ENCODE peak calls at places on chromosomes 6 and 20, in six cellular contexts. One of them, this sample, is unnamed.

GRCh38 chr6:3837781-3838180 is 11.4 kb upstream of the FAM50B start:
- DNase-seq in CD8-positive, alpha-beta T cell: no peak
- DNase-seq in GM12878: no peak
- DNase-seq in GM23338: no peak
- DNase-seq in heart left ventricle: no peak
- DNase-seq in breast epithelium: no peak
- DNase-seq in this sample: no peak

GRCh38 chr6:47288245-47289090 is 21.2 kb downstream of the TNFRSF21 start:
- DNase-seq in CD8-positive, alpha-beta T cell: no peak
- DNase-seq in GM12878: no peak
- DNase-seq in GM23338: no peak
- DNase-seq in heart left ventricle: no peak
- DNase-seq in breast epithelium: no peak
- DNase-seq in this sample: no peak

GRCh38 chr6:170443151-170443662 is 109.9 kb downstream of the PSMB1 start:
- DNase-seq in CD8-positive, alpha-beta T cell: peak; percentile 45
- DNase-seq in GM12878: no peak
- DNase-seq in GM23338: peak; percentile 53
- DNase-seq in heart left ventricle: no peak
- DNase-seq in breast epithelium: no peak
- DNase-seq in this sample: no peak

GRCh38 chr6:157096522-157096921 is 226.8 kb downstream of the TMEM242 start:
- DNase-seq in CD8-positive, alpha-beta T cell: no peak
- DNase-seq in GM12878: no peak
- DNase-seq in GM23338: no peak
- DNase-seq in heart left ventricle: no peak
- DNase-seq in breast epithelium: no peak
- DNase-seq in this sample: no peak

GRCh38 chr6:85703359-85703758 is 60.7 kb upstream of the SYNCRIP start:
- DNase-seq in CD8-positive, alpha-beta T cell: no peak
- DNase-seq in GM12878: no peak
- DNase-seq in GM23338: no peak
- DNase-seq in heart left ventricle: no peak
- DNase-seq in breast epithelium: no peak
- DNase-seq in this sample: no peak

GRCh38 chr6:168376120-168376519 is 56.5 kb upstream of the DACT2 start:
- DNase-seq in CD8-positive, alpha-beta T cell: no peak
- DNase-seq in GM12878: no peak
- DNase-seq in GM23338: no peak
- DNase-seq in heart left ventricle: no peak
- DNase-seq in breast epithelium: no peak
- DNase-seq in this sample: no peak

GRCh38 chr6:35487653-35488516 is 9.0 kb downstream of the TEAD3 start:
- DNase-seq in CD8-positive, alpha-beta T cell: no peak
- DNase-seq in GM12878: no peak
- DNase-seq in GM23338: peak; percentile 60
- DNase-seq in heart left ventricle: no peak
- DNase-seq in breast epithelium: peak; percentile 89
- DNase-seq in this sample: peak; percentile 88

GRCh38 chr20:51400051-51400926 is 142.2 kb downstream of the NFATC2 start:
- DNase-seq in CD8-positive, alpha-beta T cell: peak; percentile 76
- DNase-seq in GM12878: peak; percentile 89
- DNase-seq in GM23338: no peak
- DNase-seq in heart left ventricle: no peak
- DNase-seq in breast epithelium: no peak
- DNase-seq in this sample: peak; percentile 38

GRCh38 chr6:80586242-80586641 is 479.8 kb downstream of the BCKDHB start:
- DNase-seq in CD8-positive, alpha-beta T cell: no peak
- DNase-seq in GM12878: no peak
- DNase-seq in GM23338: peak; percentile 4
- DNase-seq in heart left ventricle: no peak
- DNase-seq in breast epithelium: no peak
- DNase-seq in this sample: no peak

GRCh38 chr20:23118766-23119165 is 32.6 kb upstream of the CD93 start:
- DNase-seq in CD8-positive, alpha-beta T cell: no peak
- DNase-seq in GM12878: no peak
- DNase-seq in GM23338: no peak
- DNase-seq in heart left ventricle: no peak
- DNase-seq in breast epithelium: no peak
- DNase-seq in this sample: no peak

GRCh38 chr6:117477988-117478852 is 4.3 kb upstream of the DCBLD1 start:
- DNase-seq in CD8-positive, alpha-beta T cell: no peak
- DNase-seq in GM12878: no peak
- DNase-seq in GM23338: peak; percentile 62
- DNase-seq in heart left ventricle: no peak
- DNase-seq in breast epithelium: no peak
- DNase-seq in this sample: peak; percentile 47
- TF ChIP-seq CTCF in CD8-positive, alpha-beta T cell: no peak
- TF ChIP-seq CTCF in GM12878: peak; percentile 65
- TF ChIP-seq CTCF in GM23338: peak; percentile 51
- TF ChIP-seq CTCF in heart left ventricle: no peak
- TF ChIP-seq CTCF in breast epithelium: no peak
- TF ChIP-seq CTCF in this sample: no peak

GRCh38 chr20:33013701-33014326 is 6.3 kb downstream of the BPIFB2 start:
- DNase-seq in CD8-positive, alpha-beta T cell: no peak
- DNase-seq in GM12878: no peak
- DNase-seq in GM23338: no peak
- DNase-seq in heart left ventricle: no peak
- DNase-seq in breast epithelium: no peak
- DNase-seq in this sample: no peak
- H3K4me1 ChIP-seq in CD8-positive, alpha-beta T cell: no peaks in the 10 kb centered on the region
- H3K4me1 ChIP-seq in GM12878: no peaks in the 10 kb centered on the region
- H3K4me1 ChIP-seq in GM23338: no peaks in the 10 kb centered on the region
- H3K4me1 ChIP-seq in heart left ventricle: no peaks in the 10 kb centered on the region
- H3K4me1 ChIP-seq in breast epithelium: no peaks in the 10 kb centered on the region
- H3K4me1 ChIP-seq in this sample: no peaks in the 10 kb centered on the region

DNA sequence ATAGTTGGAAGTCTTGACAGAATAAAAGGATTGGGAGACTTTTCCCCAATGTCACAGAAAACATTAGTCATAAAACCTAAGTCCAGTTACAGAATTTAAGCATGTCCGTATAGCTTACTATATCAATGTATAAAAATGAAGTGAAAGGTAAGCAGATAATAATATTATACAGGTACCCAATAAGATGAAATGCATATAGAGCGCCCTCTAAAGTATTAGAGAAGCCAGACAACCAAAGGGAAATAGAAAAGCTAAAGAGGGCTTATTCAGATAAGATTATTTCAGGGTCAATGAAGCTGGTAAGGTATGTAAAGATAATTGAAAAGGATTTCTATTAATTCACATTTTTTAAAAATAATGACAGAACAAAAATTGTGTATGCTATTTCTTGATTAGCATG is 947.7 kb upstream of the MAP3K7 start:
- DNase-seq in CD8-positive, alpha-beta T cell: no peak
- DNase-seq in GM12878: no peak
- DNase-seq in GM23338: peak; percentile 39
- DNase-seq in heart left ventricle: no peak
- DNase-seq in breast epithelium: no peak
- DNase-seq in this sample: no peak
- TF ChIP-seq CTCF in CD8-positive, alpha-beta T cell: no peak
- TF ChIP-seq CTCF in GM12878: no peak
- TF ChIP-seq CTCF in GM23338: peak; percentile 84
- TF ChIP-seq CTCF in heart left ventricle: no peak
- TF ChIP-seq CTCF in breast epithelium: no peak
- TF ChIP-seq CTCF in this sample: no peak

GRCh38 chr6:30763155-30763617 is 18.8 kb upstream of the IER3 start:
- DNase-seq in CD8-positive, alpha-beta T cell: no peak
- DNase-seq in GM12878: no peak
- DNase-seq in GM23338: no peak
- DNase-seq in heart left ventricle: no peak
- DNase-seq in breast epithelium: no peak
- DNase-seq in this sample: no peak
- H3K4me1 ChIP-seq in CD8-positive, alpha-beta T cell: peaks cover 26% of the 10 kb centered on the region
- H3K4me1 ChIP-seq in GM12878: peaks cover 33% of the 10 kb centered on the region
- H3K4me1 ChIP-seq in GM23338: peaks cover 26% of the 10 kb centered on the region
- H3K4me1 ChIP-seq in heart left ventricle: peaks cover 26% of the 10 kb centered on the region
- H3K4me1 ChIP-seq in breast epithelium: no peaks in the 10 kb centered on the region
- H3K4me1 ChIP-seq in this sample: peaks cover 8% of the 10 kb centered on the region

This sample was measured in mucosa of descending colon.